ENCODE peak calls at places on chromosomes 1 and 21, in nine cellular contexts. A is tibial artery, D is IMR-90, P is GM23248, Q is heart right ventricle, Y is cardiac muscle cell, G is body of pancreas, C is thoracic aorta, E is fibroblast of lung. O is an unnamed sample.

GRCh38 chr1:211825990-211826389 is 4.6 kb downstream of the LPGAT1 start:
- DNase-seq in Q (no peak), A (no peak), E (peak; percentile 81), G (no peak), D (peak; percentile 77), Y (peak; percentile 55), P (peak; percentile 76), C (no peak), O (no peak)

GRCh38 chr1:26289158-26290059 is 9.5 kb downstream of the SH3BGRL3 start:
- DNase-seq in E (no peak), Y (no peak), D (no peak), G (peak; percentile 67), C (no peak), P (no peak), Q (no peak), A (no peak), O (no peak)

GRCh38 chr21:18204931-18205330 is 39.7 kb upstream of the CHODL start:
- DNase-seq in P (no peak), D (no peak), Y (no peak), Q (no peak), G (no peak), C (no peak), A (no peak), E (no peak), O (no peak)

GRCh38 chr1:79295967-79296366 is 289.4 kb upstream of the ADGRL4 start:
- DNase-seq in C (no peak), D (peak; percentile 19), Q (no peak), Y (peak; percentile 76), G (no peak), A (no peak), E (no peak), P (peak; percentile 50), O (peak; percentile 6)

GRCh38 chr21:45150630-45151265 is 76.4 kb downstream of the ADARB1 start:
- DNase-seq in Q (no peak), D (no peak), P (no peak), Y (no peak), E (no peak), C (no peak), G (no peak), A (peak; percentile 66), O (no peak)

GRCh38 chr1:36467027-36467410 is 2.8 kb upstream of the MRPS15 start:
- DNase-seq in P (no peak), A (no peak), C (no peak), D (no peak), Q (no peak), E (no peak), G (no peak), Y (no peak), O (no peak)

GRCh38 chr1:53587252-53587992 is 128.2 kb downstream of the DMRTB1 start:
- DNase-seq in D (no peak), C (no peak), G (no peak), Q (no peak), E (no peak), A (no peak), P (no peak), Y (no peak), O (no peak)

GRCh38 chr1:112542206-112542973 is 33.6 kb downstream of the WNT2B start:
- DNase-seq in P (peak; percentile 15), Y (no peak), A (no peak), E (no peak), D (no peak), C (no peak), Q (no peak), G (no peak), O (no peak)

GRCh38 chr1:26391450-26391849 is 18.9 kb upstream of the ZNF683 start:
- DNase-seq in A (no peak), Q (no peak), G (no peak), Y (peak; percentile 73), E (peak; percentile 45), D (peak; percentile 59), C (no peak), P (peak; percentile 72), O (no peak)

GRCh38 chr1:206498685-206499084 is 8.6 kb upstream of the RASSF5 start:
- DNase-seq in G (no peak), P (no peak), E (no peak), Y (no peak), C (no peak), Q (no peak), A (no peak), D (no peak), O (no peak)

GRCh38 chr1:46244656-46245371 is 2.7 kb upstream of the RAD54L start:
- DNase-seq in E (peak; percentile 6), A (no peak), Y (peak; percentile 39), Q (no peak), G (no peak), D (peak; percentile 5), P (peak; percentile 60), C (no peak), O (no peak)

GRCh38 chr1:53377438-53377841 is 49.6 kb upstream of the LRP8 start:
- DNase-seq in Q (no peak), Y (no peak), E (no peak), G (no peak), P (no peak), D (no peak), C (no peak), A (peak; percentile 39), O (no peak)

GRCh38 chr1:230120949-230121381 is 53.9 kb downstream of the GALNT2 start:
- DNase-seq in A (no peak), D (no peak), G (no peak), Y (peak; percentile 40), P (peak; percentile 65), E (no peak), Q (no peak), C (no peak), O (no peak)

DNA sequence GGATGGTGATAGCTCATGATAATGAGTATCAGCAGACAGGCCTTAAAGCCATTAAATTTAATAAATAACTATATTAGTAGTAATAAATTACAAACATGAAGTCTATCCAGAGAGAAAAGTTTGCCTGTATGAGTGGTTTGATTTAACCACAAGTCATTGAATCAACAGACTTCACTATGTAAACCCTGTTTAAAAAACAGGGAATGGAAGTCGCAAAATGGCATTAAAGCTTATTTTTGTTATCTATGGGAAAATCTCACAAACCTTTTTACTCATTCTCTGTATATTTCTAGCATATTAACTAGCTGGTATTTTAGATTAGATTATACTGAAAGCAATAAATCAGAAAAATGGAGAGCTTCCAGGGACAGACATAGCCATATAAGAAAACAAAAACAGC is 45.3 kb downstream of the SASS6 start:
- DNase-seq in C (no peak), D (no peak), Y (no peak), Q (no peak), G (no peak), A (no peak), E (peak; percentile 45), P (no peak), O (no peak)
- H3K27ac ChIP-seq in C (no peak overlapping the region), D (no peak overlapping the region), Y (no peak overlapping the region), Q (no peak overlapping the region), G (no peak overlapping the region), A (no peak overlapping the region), E (no peak overlapping the region), P (no peak overlapping the region), O (no peak overlapping the region)

DNA sequence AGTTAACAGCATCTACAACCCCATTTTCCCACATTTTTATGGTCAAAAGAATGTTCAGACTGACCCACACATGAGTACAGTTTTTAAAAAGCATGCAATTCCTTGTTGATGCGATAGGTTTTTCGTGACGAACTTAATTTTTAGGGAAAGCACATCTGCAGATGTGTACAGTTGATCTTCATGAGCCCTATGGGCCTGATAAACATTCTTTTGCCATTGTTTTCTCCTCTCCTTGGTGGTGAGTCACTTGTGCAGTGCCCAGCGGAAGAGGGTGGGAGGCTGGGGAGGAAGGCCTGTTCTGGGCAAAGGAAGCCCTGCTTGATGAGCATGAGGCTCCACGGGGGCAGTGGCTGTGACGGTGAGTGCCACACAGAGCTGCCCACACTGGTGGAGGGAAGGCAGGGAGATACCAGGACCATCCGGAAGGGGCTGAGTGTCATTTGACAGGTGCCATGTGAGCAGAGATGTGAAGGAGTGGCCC is 5.3 kb downstream of the ARF1 start:
- DNase-seq in E (peak; percentile 81), Y (peak; percentile 81), A (peak; percentile 63), C (no peak), D (peak; percentile 65), P (peak; percentile 92), G (no peak), Q (no peak), O (no peak)
- H3K4me3 ChIP-seq in E (peak overlapping the region; percentile 19), Y (no peak overlapping the region), A (peak overlapping the region; percentile 21), C (peak overlapping the region; percentile 50), D (no peak overlapping the region), P (peak overlapping the region; percentile 92), G (no peak overlapping the region), Q (peak overlapping the region; percentile 20), O (no peak overlapping the region)

DNA sequence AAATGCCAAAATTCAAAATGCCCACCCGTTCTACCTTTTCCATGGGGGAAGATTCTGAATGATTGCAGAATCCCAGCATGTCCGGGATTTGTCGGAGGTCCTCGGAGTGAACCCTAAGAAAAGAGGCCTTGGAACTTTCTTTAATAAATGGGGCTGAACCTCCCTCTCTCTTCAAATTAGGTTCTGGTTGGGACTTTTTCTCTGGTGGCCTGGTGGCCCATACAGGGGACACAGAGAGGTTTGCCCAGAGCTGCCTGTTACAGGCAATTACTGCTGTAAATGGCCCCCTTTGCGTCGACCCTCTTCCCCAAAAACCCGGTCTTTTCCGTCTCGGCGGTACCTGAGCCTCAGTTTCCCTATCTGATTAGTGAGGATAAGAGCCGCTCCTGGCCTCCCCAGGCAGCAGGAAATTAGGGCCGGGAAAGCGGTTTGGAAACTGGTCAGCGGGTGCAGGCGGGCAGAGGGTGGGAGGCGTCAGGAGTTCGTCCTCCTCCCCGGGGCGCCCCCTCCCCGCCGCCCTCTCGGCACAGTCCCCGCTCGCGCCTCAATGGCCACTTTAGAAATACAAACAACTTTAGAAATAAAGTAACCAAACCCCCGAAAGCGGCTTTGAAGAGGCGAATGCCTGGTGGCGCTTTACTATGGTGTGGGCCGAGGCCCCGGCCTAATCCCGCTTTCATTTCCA is 15.6 kb downstream of the PAX7 start:
- DNase-seq in E (no peak), P (no peak), D (no peak), A (no peak), Q (no peak), Y (no peak), C (no peak), G (no peak), O (no peak)
- H3K27me3 ChIP-seq in E (peaks cover 43% of the 10 kb centered on the region), P (peaks cover 79% of the 10 kb centered on the region), D (peaks cover 78% of the 10 kb centered on the region), A (peaks cover 97% of the 10 kb centered on the region), Q (peaks cover 100% of the 10 kb centered on the region), Y (peaks cover 100% of the 10 kb centered on the region), C (peaks cover 30% of the 10 kb centered on the region), G (peaks cover 6% of the 10 kb centered on the region), O (peaks cover 4% of the 10 kb centered on the region)

GRCh38 chr21:43697758-43698643 is 20.9 kb upstream of the PDXK start:
- DNase-seq in P (peak; percentile 46), Y (peak; percentile 48), Q (no peak), D (peak; percentile 21), G (no peak), C (no peak), A (no peak), E (peak; percentile 23), O (no peak)

GRCh38 chr21:43692949-43693348 is 26.0 kb upstream of the PDXK start:
- DNase-seq in G (no peak), E (no peak), Y (no peak), Q (no peak), C (no peak), A (no peak), D (no peak), P (no peak), O (no peak)

GRCh38 chr21:43694437-43695079 is 24.4 kb upstream of the PDXK start:
- DNase-seq in E (no peak), C (no peak), D (no peak), Y (no peak), A (no peak), Q (no peak), G (no peak), P (no peak), O (no peak)

GRCh38 chr21:43693981-43694380 is 24.9 kb upstream of the PDXK start:
- DNase-seq in P (no peak), G (no peak), Y (no peak), A (no peak), C (no peak), E (no peak), Q (no peak), D (no peak), O (no peak)

GRCh38 chr21:43696214-43696613 is 22.7 kb upstream of the PDXK start:
- DNase-seq in G (no peak), Y (no peak), E (no peak), Q (no peak), C (no peak), D (no peak), A (no peak), P (no peak), O (no peak)
- H3K27ac ChIP-seq in G (no peak overlapping the region), Y (no peak overlapping the region), E (no peak overlapping the region), Q (no peak overlapping the region), C (no peak overlapping the region), D (no peak overlapping the region), A (no peak overlapping the region), P (no peak overlapping the region), O (no peak overlapping the region)

O was measured in tibial nerve.